ENCODE peak calls at places on chromosomes 3 and 15, in six cellular contexts. One of them, this sample, is unnamed.

GRCh38 chr3:14717307-14717706 is 42.4 kb downstream of the C3orf20 start:
- DNase-seq in tibial artery: no peak
- DNase-seq in HFF-Myc: no peak
- DNase-seq in mucosa of descending colon: no peak
- DNase-seq in RWPE1: no peak
- DNase-seq in epithelial cell of proximal tubule: no peak
- DNase-seq in this sample: no peak

GRCh38 chr3:171672538-171672937 is 137.7 kb downstream of the PLD1 start:
- DNase-seq in epithelial cell of proximal tubule: no peak
- DNase-seq in HFF-Myc: no peak
- DNase-seq in mucosa of descending colon: no peak
- DNase-seq in RWPE1: no peak
- DNase-seq in tibial artery: no peak
- DNase-seq in this sample: no peak

GRCh38 chr3:126360046-126360713 is 3.0 kb upstream of the KLF15 start:
- DNase-seq in RWPE1: no peak
- DNase-seq in epithelial cell of proximal tubule: no peak
- DNase-seq in HFF-Myc: no peak
- DNase-seq in tibial artery: peak
- DNase-seq in mucosa of descending colon: no peak
- DNase-seq in this sample: no peak

GRCh38 chr15:61195116-61196002 is 33.7 kb downstream of the RORA start:
- DNase-seq in epithelial cell of proximal tubule: no peak
- DNase-seq in HFF-Myc: peak
- DNase-seq in RWPE1: peak
- DNase-seq in tibial artery: no peak
- DNase-seq in mucosa of descending colon: peak
- DNase-seq in this sample: peak

GRCh38 chr3:133506215-133506901 is 67.1 kb upstream of the CDV3 start:
- DNase-seq in epithelial cell of proximal tubule: no peak
- DNase-seq in HFF-Myc: no peak
- DNase-seq in tibial artery: no peak
- DNase-seq in RWPE1: no peak
- DNase-seq in mucosa of descending colon: no peak
- DNase-seq in this sample: no peak

GRCh38 chr3:159168788-159169187 is 366.9 kb downstream of the MFSD1 start:
- DNase-seq in RWPE1: no peak
- DNase-seq in HFF-Myc: no peak
- DNase-seq in tibial artery: no peak
- DNase-seq in mucosa of descending colon: no peak
- DNase-seq in epithelial cell of proximal tubule: no peak
- DNase-seq in this sample: no peak

GRCh38 chr15:67103432-67103831 is 38.0 kb downstream of the SMAD3 start:
- DNase-seq in tibial artery: no peak
- DNase-seq in RWPE1: no peak
- DNase-seq in HFF-Myc: no peak
- DNase-seq in mucosa of descending colon: no peak
- DNase-seq in epithelial cell of proximal tubule: no peak
- DNase-seq in this sample: no peak

GRCh38 chr3:139202226-139202958 is 141.4 kb upstream of the MRPS22 start:
- DNase-seq in HFF-Myc: no peak
- DNase-seq in tibial artery: no peak
- DNase-seq in mucosa of descending colon: peak
- DNase-seq in epithelial cell of proximal tubule: peak
- DNase-seq in RWPE1: peak
- DNase-seq in this sample: peak

GRCh38 chr3:161356287-161356686 is 15.0 kb downstream of the SPTSSB start:
- DNase-seq in HFF-Myc: no peak
- DNase-seq in RWPE1: no peak
- DNase-seq in tibial artery: no peak
- DNase-seq in epithelial cell of proximal tubule: no peak
- DNase-seq in mucosa of descending colon: no peak
- DNase-seq in this sample: no peak

GRCh38 chr15:29435811-29436210 is 166.2 kb upstream of the NSMCE3 start:
- DNase-seq in mucosa of descending colon: no peak
- DNase-seq in epithelial cell of proximal tubule: peak
- DNase-seq in RWPE1: peak
- DNase-seq in HFF-Myc: no peak
- DNase-seq in tibial artery: no peak
- DNase-seq in this sample: no peak

GRCh38 chr3:71998995-71999673 is 214.2 kb upstream of the PROK2 start:
- DNase-seq in RWPE1: peak
- DNase-seq in tibial artery: no peak
- DNase-seq in epithelial cell of proximal tubule: peak
- DNase-seq in mucosa of descending colon: no peak
- DNase-seq in HFF-Myc: no peak
- DNase-seq in this sample: peak

GRCh38 chr3:135623558-135623957 is 342.0 kb upstream of the PPP2R3A start:
- DNase-seq in mucosa of descending colon: no peak
- DNase-seq in tibial artery: no peak
- DNase-seq in HFF-Myc: no peak
- DNase-seq in epithelial cell of proximal tubule: no peak
- DNase-seq in RWPE1: no peak
- DNase-seq in this sample: no peak

GRCh38 chr15:61880079-61880478 is 180.2 kb downstream of the VPS13C start:
- DNase-seq in HFF-Myc: no peak
- DNase-seq in epithelial cell of proximal tubule: no peak
- DNase-seq in tibial artery: no peak
- DNase-seq in RWPE1: no peak
- DNase-seq in mucosa of descending colon: no peak
- DNase-seq in this sample: no peak

GRCh38 chr15:69760890-69761568 is 308.4 kb downstream of the RPLP1 start:
- DNase-seq in tibial artery: peak
- DNase-seq in RWPE1: peak
- DNase-seq in epithelial cell of proximal tubule: peak
- DNase-seq in mucosa of descending colon: peak
- DNase-seq in HFF-Myc: peak
- DNase-seq in this sample: peak

GRCh38 chr15:53527996-53528395 is 231.5 kb downstream of the WDR72 start:
- DNase-seq in RWPE1: no peak
- DNase-seq in mucosa of descending colon: no peak
- DNase-seq in HFF-Myc: no peak
- DNase-seq in tibial artery: no peak
- DNase-seq in epithelial cell of proximal tubule: no peak
- DNase-seq in this sample: no peak

GRCh38 chr3:155101398-155101797 is 21.3 kb downstream of the MME start:
- DNase-seq in tibial artery: no peak
- DNase-seq in mucosa of descending colon: no peak
- DNase-seq in epithelial cell of proximal tubule: no peak
- DNase-seq in HFF-Myc: peak
- DNase-seq in RWPE1: no peak
- DNase-seq in this sample: no peak

GRCh38 chr3:101995371-101996046 is 146.2 kb downstream of the NFKBIZ start:
- DNase-seq in RWPE1: no peak
- DNase-seq in tibial artery: no peak
- DNase-seq in epithelial cell of proximal tubule: no peak
- DNase-seq in HFF-Myc: no peak
- DNase-seq in mucosa of descending colon: no peak
- DNase-seq in this sample: peak

GRCh38 chr3:55305714-55306485 is 181.2 kb downstream of the WNT5A start:
- DNase-seq in RWPE1: no peak
- DNase-seq in mucosa of descending colon: no peak
- DNase-seq in HFF-Myc: no peak
- DNase-seq in epithelial cell of proximal tubule: no peak
- DNase-seq in tibial artery: no peak
- DNase-seq in this sample: no peak

GRCh38 chr3:4356225-4356540 is 53.0 kb downstream of the SETMAR start:
- DNase-seq in RWPE1: no peak
- DNase-seq in epithelial cell of proximal tubule: no peak
- DNase-seq in mucosa of descending colon: no peak
- DNase-seq in HFF-Myc: no peak
- DNase-seq in tibial artery: no peak
- DNase-seq in this sample: no peak

GRCh38 chr3:55579499-55579898 is 92.4 kb upstream of the WNT5A start:
- DNase-seq in tibial artery: no peak
- DNase-seq in RWPE1: no peak
- DNase-seq in epithelial cell of proximal tubule: no peak
- DNase-seq in mucosa of descending colon: no peak
- DNase-seq in HFF-Myc: no peak
- DNase-seq in this sample: no peak

GRCh38 chr3:99114565-99115291 is 213.2 kb upstream of the DCBLD2 start:
- DNase-seq in tibial artery: no peak
- DNase-seq in RWPE1: peak
- DNase-seq in HFF-Myc: peak
- DNase-seq in epithelial cell of proximal tubule: no peak
- DNase-seq in mucosa of descending colon: peak
- DNase-seq in this sample: peak

GRCh38 chr3:120496278-120496975 is 45.6 kb upstream of the FSTL1 start:
- DNase-seq in HFF-Myc: peak
- DNase-seq in mucosa of descending colon: no peak
- DNase-seq in epithelial cell of proximal tubule: no peak
- DNase-seq in RWPE1: peak
- DNase-seq in tibial artery: no peak
- DNase-seq in this sample: peak

GRCh38 chr3:177451940-177452484 is 254.7 kb upstream of the TBL1XR1 start:
- DNase-seq in HFF-Myc: no peak
- DNase-seq in epithelial cell of proximal tubule: no peak
- DNase-seq in mucosa of descending colon: no peak
- DNase-seq in RWPE1: peak
- DNase-seq in tibial artery: no peak
- DNase-seq in this sample: peak

GRCh38 chr3:129349791-129350190 is 71.1 kb downstream of the HMCES start:
- DNase-seq in tibial artery: no peak
- DNase-seq in epithelial cell of proximal tubule: no peak
- DNase-seq in mucosa of descending colon: no peak
- DNase-seq in RWPE1: no peak
- DNase-seq in HFF-Myc: no peak
- DNase-seq in this sample: no peak

GRCh38 chr15:36693644-36694043 is 114.2 kb downstream of the CDIN1 start:
- DNase-seq in RWPE1: no peak
- DNase-seq in mucosa of descending colon: no peak
- DNase-seq in tibial artery: no peak
- DNase-seq in HFF-Myc: no peak
- DNase-seq in epithelial cell of proximal tubule: no peak
- DNase-seq in this sample: no peak

GRCh38 chr15:59039225-59039624 is 51.8 kb downstream of the RNF111 start:
- DNase-seq in mucosa of descending colon: no peak
- DNase-seq in RWPE1: no peak
- DNase-seq in HFF-Myc: no peak
- DNase-seq in epithelial cell of proximal tubule: no peak
- DNase-seq in tibial artery: no peak
- DNase-seq in this sample: no peak

GRCh38 chr3:106272302-106272701 is 403.5 kb upstream of the CBLB start:
- DNase-seq in epithelial cell of proximal tubule: no peak
- DNase-seq in RWPE1: no peak
- DNase-seq in tibial artery: no peak
- DNase-seq in HFF-Myc: no peak
- DNase-seq in mucosa of descending colon: no peak
- DNase-seq in this sample: no peak

GRCh38 chr15:87500240-87500639 is 756.3 kb downstream of the NTRK3 start:
- DNase-seq in mucosa of descending colon: no peak
- DNase-seq in HFF-Myc: no peak
- DNase-seq in tibial artery: no peak
- DNase-seq in RWPE1: no peak
- DNase-seq in epithelial cell of proximal tubule: no peak
- DNase-seq in this sample: no peak

GRCh38 chr15:75606711-75607684 is 18.5 kb downstream of the SNUPN start:
- DNase-seq in epithelial cell of proximal tubule: no peak
- DNase-seq in tibial artery: no peak
- DNase-seq in mucosa of descending colon: peak
- DNase-seq in HFF-Myc: no peak
- DNase-seq in RWPE1: no peak
- DNase-seq in this sample: no peak

GRCh38 chr3:108406661-108407206 is 103.7 kb downstream of the MYH15 start:
- DNase-seq in epithelial cell of proximal tubule: peak
- DNase-seq in HFF-Myc: peak
- DNase-seq in RWPE1: peak
- DNase-seq in mucosa of descending colon: peak
- DNase-seq in tibial artery: no peak
- DNase-seq in this sample: peak
- TF ChIP-seq CTCF in epithelial cell of proximal tubule: peak
- TF ChIP-seq CTCF in HFF-Myc: peak
- TF ChIP-seq CTCF in RWPE1: peak
- TF ChIP-seq CTCF in mucosa of descending colon: peak
- TF ChIP-seq CTCF in tibial artery: peak
- TF ChIP-seq CTCF in this sample: peak

GRCh38 chr3:3013299-3013698 is 96.9 kb downstream of the IL5RA start:
- DNase-seq in epithelial cell of proximal tubule: no peak
- DNase-seq in tibial artery: no peak
- DNase-seq in HFF-Myc: no peak
- DNase-seq in mucosa of descending colon: no peak
- DNase-seq in RWPE1: no peak
- DNase-seq in this sample: no peak

GRCh38 chr3:3020209-3020608 is 90.0 kb downstream of the IL5RA start:
- DNase-seq in epithelial cell of proximal tubule: no peak
- DNase-seq in HFF-Myc: no peak
- DNase-seq in mucosa of descending colon: no peak
- DNase-seq in tibial artery: no peak
- DNase-seq in RWPE1: no peak
- DNase-seq in this sample: no peak

GRCh38 chr3:3015472-3016089 is 94.6 kb downstream of the IL5RA start:
- DNase-seq in RWPE1: no peak
- DNase-seq in tibial artery: no peak
- DNase-seq in HFF-Myc: no peak
- DNase-seq in mucosa of descending colon: peak
- DNase-seq in epithelial cell of proximal tubule: no peak
- DNase-seq in this sample: peak
- TF ChIP-seq CTCF in RWPE1: no peak
- TF ChIP-seq CTCF in tibial artery: peak
- TF ChIP-seq CTCF in HFF-Myc: no peak
- TF ChIP-seq CTCF in mucosa of descending colon: no peak
- TF ChIP-seq CTCF in epithelial cell of proximal tubule: peak
- TF ChIP-seq CTCF in this sample: peak

DNA sequence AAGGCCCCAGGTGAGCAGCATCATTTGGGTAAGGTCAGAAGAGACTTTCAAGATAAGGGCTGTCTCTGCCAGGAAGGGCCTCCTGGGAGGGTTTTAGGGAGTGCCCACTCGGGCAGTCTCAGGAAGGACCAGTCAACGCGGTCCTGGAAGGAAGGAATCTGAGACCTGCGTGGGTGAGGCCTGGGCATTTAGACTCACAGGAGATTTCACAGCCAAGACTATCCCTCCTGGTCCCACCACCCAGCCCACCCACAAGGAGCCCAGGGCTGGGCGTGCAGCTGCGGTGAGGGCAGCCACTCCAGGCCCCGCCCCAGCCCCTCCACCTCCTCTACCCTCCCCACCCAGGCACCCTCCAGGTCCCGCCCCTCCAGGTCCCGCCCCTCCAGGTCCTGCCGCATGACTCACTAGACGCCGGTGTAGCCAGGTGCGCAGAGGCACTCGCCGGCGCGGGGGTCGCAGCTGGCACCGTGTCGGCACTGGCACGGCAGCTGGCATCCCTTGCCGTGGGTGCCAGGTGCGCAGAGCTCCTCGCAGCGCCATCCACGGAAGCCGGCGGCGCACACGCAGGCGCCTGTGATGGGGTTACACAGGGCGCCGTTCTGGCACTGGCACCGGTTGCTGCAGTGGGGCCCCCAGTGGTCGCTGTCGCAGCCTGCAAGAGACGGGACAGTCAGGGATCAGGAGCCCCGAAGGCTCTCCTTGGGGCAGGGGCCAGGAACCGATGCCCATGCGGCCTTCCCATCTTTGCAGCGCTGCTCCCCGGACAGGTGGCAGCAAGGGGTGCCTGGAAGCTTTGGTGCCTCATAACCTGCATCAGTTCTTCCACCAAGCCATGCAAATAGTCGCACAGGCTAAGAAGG is 112.8 kb downstream of the RAB11A start:
- DNase-seq in HFF-Myc: no peak
- DNase-seq in tibial artery: no peak
- DNase-seq in epithelial cell of proximal tubule: no peak
- DNase-seq in mucosa of descending colon: peak
- DNase-seq in RWPE1: peak
- DNase-seq in this sample: peak
- TF ChIP-seq CTCF in HFF-Myc: no peak
- TF ChIP-seq CTCF in tibial artery: no peak
- TF ChIP-seq CTCF in epithelial cell of proximal tubule: peak
- TF ChIP-seq CTCF in mucosa of descending colon: no peak
- TF ChIP-seq CTCF in RWPE1: peak
- TF ChIP-seq CTCF in this sample: no peak

GRCh38 chr3:192816274-192816853 is 89.0 kb upstream of the FGF12 start:
- DNase-seq in RWPE1: peak
- DNase-seq in mucosa of descending colon: peak
- DNase-seq in tibial artery: no peak
- DNase-seq in HFF-Myc: peak
- DNase-seq in epithelial cell of proximal tubule: no peak
- DNase-seq in this sample: peak
- TF ChIP-seq CTCF in RWPE1: peak
- TF ChIP-seq CTCF in mucosa of descending colon: no peak
- TF ChIP-seq CTCF in tibial artery: peak
- TF ChIP-seq CTCF in HFF-Myc: peak
- TF ChIP-seq CTCF in epithelial cell of proximal tubule: peak
- TF ChIP-seq CTCF in this sample: peak